ENCODE peak calls at places on chromosomes 4 and X, in four cellular contexts. E is upper lobe of right lung, T is sigmoid colon, L is heart right ventricle. C is an unnamed sample.

GRCh38 chrX:47384502-47384901 is 14.1 kb downstream of the ZNF157 start:
- DNase-seq in E (no peak), T (peak; percentile 80), L (peak; percentile 46), C (peak; percentile 54)

GRCh38 chr4:113678651-113679050 is 82.9 kb downstream of the CAMK2D start:
- DNase-seq in E (no peak), T (no peak), L (no peak), C (no peak)

GRCh38 chrX:151789179-151789800 is 54.7 kb downstream of the CNGA2 start:
- DNase-seq in E (no peak), T (peak; percentile 79), L (peak; percentile 9), C (no peak)

GRCh38 chr4:152968806-152969394 is 32.8 kb downstream of the FHDC1 start:
- DNase-seq in E (no peak), T (no peak), L (no peak), C (no peak)

GRCh38 chr4:142703694-142704309 is 142.3 kb downstream of the INPP4B start:
- DNase-seq in E (no peak), T (no peak), L (no peak), C (no peak)

GRCh38 chr4:865572-865971 is 39.6 kb upstream of the CPLX1 start:
- DNase-seq in E (no peak), T (no peak), L (no peak), C (no peak)

GRCh38 chrX:32421266-32421665 is 790.1 kb downstream of the DMD start:
- DNase-seq in E (no peak), T (no peak), L (no peak), C (no peak)

GRCh38 chrX:150879855-150880807 is 18.3 kb downstream of the CD99L2 start:
- DNase-seq in E (no peak), T (no peak), L (no peak), C (no peak)

GRCh38 chr4:75671802-75672421 is 1.3 kb downstream of the G3BP2 start:
- DNase-seq in E (no peak), T (no peak), L (no peak), C (no peak)

GRCh38 chr4:53592128-53592527 is 842 bp upstream of the LNX1 start:
- DNase-seq in E (no peak), T (no peak), L (no peak), C (no peak)

DNA sequence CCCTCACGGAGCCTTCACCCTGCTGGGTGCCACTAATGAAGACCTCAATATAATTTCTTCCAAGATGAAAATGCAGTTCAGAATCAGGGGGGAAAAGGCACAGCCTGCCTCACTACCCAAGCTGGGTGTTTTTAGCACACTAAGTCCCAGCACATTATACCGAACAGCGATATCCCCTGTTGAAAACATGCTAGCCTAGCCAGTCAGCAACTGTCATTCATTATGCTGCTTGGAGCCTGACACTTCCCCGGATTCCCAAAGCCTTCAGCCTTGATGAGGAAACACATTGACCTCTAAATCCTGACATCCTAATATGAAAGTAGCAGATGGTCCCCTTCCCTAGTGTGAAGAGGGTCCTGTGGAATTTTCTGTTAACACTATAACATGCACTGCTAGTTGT is 55.9 kb downstream of the SLC7A11 start:
- DNase-seq in E (no peak), T (no peak), L (no peak), C (no peak)
- H3K27ac ChIP-seq in E (no peak overlapping the region), T (no peak overlapping the region), L (no peak overlapping the region), C (peak overlapping the region; percentile 14)

GRCh38 chrX:78979789-78980464 is 34.7 kb downstream of the P2RY10 start:
- DNase-seq in E (no peak), T (no peak), L (no peak), C (no peak)
- H3K27me3 ChIP-seq in E (no peaks in the 10 kb centered on the region), T (no peaks in the 10 kb centered on the region), L (no peaks in the 10 kb centered on the region), C (no peaks in the 10 kb centered on the region)

DNA sequence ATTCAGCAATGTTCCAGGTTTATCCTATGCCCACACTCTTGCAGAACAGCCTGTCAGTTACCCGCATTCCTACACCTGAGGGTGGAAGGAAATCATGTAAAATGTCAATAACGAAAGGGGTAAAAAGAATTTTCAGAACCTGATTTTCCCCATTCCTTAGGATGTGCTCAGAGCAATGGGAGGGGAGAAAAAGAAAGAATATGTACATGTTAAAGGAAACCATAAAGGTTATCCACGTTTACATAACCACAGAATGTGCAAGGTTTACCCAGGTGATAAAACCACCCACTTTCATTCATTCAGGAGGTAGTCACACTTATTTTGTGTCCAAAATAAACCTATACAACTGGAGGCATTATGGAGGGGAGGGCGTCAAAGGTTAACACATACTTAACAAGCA is 335.5 kb downstream of the ZNF674 start:
- DNase-seq in E (no peak), T (no peak), L (no peak), C (no peak)
- H3K27ac ChIP-seq in E (no peak overlapping the region), T (no peak overlapping the region), L (no peak overlapping the region), C (no peak overlapping the region)

GRCh38 chr4:4857001-4857808 is 2.3 kb upstream of the MSX1 start:
- DNase-seq in E (peak; percentile 16), T (peak; percentile 55), L (no peak), C (no peak)

GRCh38 chr4:4859799-4860380 is 425 bp downstream of the MSX1 start:
- DNase-seq in E (no peak), T (no peak), L (no peak), C (no peak)

GRCh38 chr4:4857809-4858508 is 1.5 kb upstream of the MSX1 start:
- DNase-seq in E (peak; percentile 43), T (peak; percentile 50), L (no peak), C (no peak)

GRCh38 chr4:4859010-4859798 is at the start of gene MSX1:
- DNase-seq in E (peak; percentile 91), T (peak; percentile 90), L (peak; percentile 90), C (peak; percentile 80)

DNA sequence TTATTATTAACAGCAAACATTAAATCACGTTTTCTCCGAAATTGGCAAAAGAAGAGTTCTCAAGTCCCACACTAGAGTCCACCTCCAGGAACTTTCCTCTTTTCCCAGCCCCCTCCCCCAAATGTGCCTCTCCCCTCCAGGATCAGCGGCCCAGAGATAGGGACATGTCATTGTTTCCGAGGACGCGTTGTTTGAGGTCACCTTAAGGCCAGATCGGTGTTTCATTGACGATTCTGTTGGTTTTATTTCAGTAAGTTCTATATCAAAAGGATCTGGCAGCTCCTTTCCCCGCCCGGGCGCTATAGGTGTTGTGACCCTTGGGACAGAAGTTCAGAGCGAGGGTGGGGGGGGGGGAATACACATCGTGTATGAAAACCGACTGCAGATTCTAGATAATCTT is 938 bp upstream of the MSX1 start:
- DNase-seq in E (peak; percentile 8), T (no peak), L (no peak), C (no peak)
- H3K27me3 ChIP-seq in E (peaks cover 94% of the 10 kb centered on the region), T (peaks cover 92% of the 10 kb centered on the region), L (peaks cover 97% of the 10 kb centered on the region), C (peaks cover 95% of the 10 kb centered on the region)

GRCh38 chr4:26782168-26782829 is 78.3 kb upstream of the STIM2 start:
- DNase-seq in E (no peak), T (no peak), L (no peak), C (no peak)
- H3K27ac ChIP-seq in E (no peak overlapping the region), T (no peak overlapping the region), L (no peak overlapping the region), C (no peak overlapping the region)

GRCh38 chrX:15600745-15601144 is at the start of gene ACE2:
- DNase-seq in E (no peak), T (no peak), L (peak; percentile 7), C (no peak)
- H3K27me3 ChIP-seq in E (no peaks in the 10 kb centered on the region), T (no peaks in the 10 kb centered on the region), L (no peaks in the 10 kb centered on the region), C (peaks cover 81% of the 10 kb centered on the region)

GRCh38 chrX:134167804-134168203 is 69.2 kb upstream of the CCDC160 start:
- DNase-seq in E (no peak), T (no peak), L (no peak), C (no peak)
- H3K27ac ChIP-seq in E (no peak overlapping the region), T (no peak overlapping the region), L (no peak overlapping the region), C (no peak overlapping the region)